ENCODE peak calls at places on chromosomes 7 and 10, in four cellular contexts. O is astrocyte of the cerebellum, H is GM20000, T is AG04449. L is an unnamed sample.

GRCh38 chr7:37081436-37081835 is 357.1 kb upstream of the AOAH start:
- DNase-seq in O (no peak), H (no peak), T (no peak), L (no peak)

GRCh38 chr10:114613237-114613979 is 44.7 kb downstream of the ABLIM1 start:
- DNase-seq in O (no peak), H (no peak), T (no peak), L (no peak)

GRCh38 chr10:119177708-119178370 is 773 bp downstream of the PRDX3 start:
- DNase-seq in O (no peak), H (no peak), T (no peak), L (no peak)

GRCh38 chr10:122225324-122225723 is 45.8 kb upstream of the BTBD16 start:
- DNase-seq in O (no peak), H (no peak), T (no peak), L (no peak)

GRCh38 chr7:20991544-20991943 is 204.9 kb upstream of the SP8 start:
- DNase-seq in O (no peak), H (no peak), T (no peak), L (no peak)

GRCh38 chr10:114061794-114062193 is 18.1 kb downstream of the ADRB1 start:
- DNase-seq in O (no peak), H (no peak), T (no peak), L (no peak)

GRCh38 chr7:45988405-45989057 is 67.5 kb upstream of the IGFBP3 start:
- DNase-seq in O (no peak), H (no peak), T (no peak), L (no peak)

GRCh38 chr7:75727881-75728592 is 10.7 kb downstream of the HIP1 start:
- DNase-seq in O (no peak), H (no peak), T (no peak), L (no peak)

GRCh38 chr10:75399461-75400162 is 2.0 kb downstream of the ZNF503 start:
- DNase-seq in O (no peak), H (peak; percentile 88), T (peak; percentile 5), L (peak; percentile 71)

GRCh38 chr10:62230344-62231138 is 38.1 kb downstream of the RTKN2 start:
- DNase-seq in O (no peak), H (no peak), T (no peak), L (no peak)

GRCh38 chr10:91389636-91390512 is 20.3 kb upstream of the HECTD2 start:
- DNase-seq in O (no peak), H (peak; percentile 50), T (no peak), L (peak; percentile 33)

GRCh38 chr7:26683277-26683676 is 181.1 kb downstream of the SKAP2 start:
- DNase-seq in O (no peak), H (no peak), T (no peak), L (no peak)

GRCh38 chr7:144728556-144728955 is 107.3 kb downstream of the TPK1 start:
- DNase-seq in O (no peak), H (no peak), T (no peak), L (no peak)

GRCh38 chr7:105673367-105674188 is 92.3 kb upstream of the EFCAB10 start:
- DNase-seq in O (no peak), H (no peak), T (no peak), L (no peak)

GRCh38 chr10:4240641-4241197 is 455.7 kb upstream of the KLF6 start:
- DNase-seq in O (peak; percentile 60), H (no peak), T (peak; percentile 84), L (no peak)

GRCh38 chr7:27781188-27781587 is 41.2 kb downstream of the TAX1BP1 start:
- DNase-seq in O (no peak), H (no peak), T (no peak), L (no peak)

GRCh38 chr10:12416396-12417090 is 67.2 kb downstream of the CAMK1D start:
- DNase-seq in O (no peak), H (no peak), T (no peak), L (no peak)

GRCh38 chr7:80136276-80137045 is 1.8 kb downstream of the GNAI1 start:
- DNase-seq in O (no peak), H (no peak), T (peak; percentile 34), L (no peak)

GRCh38 chr7:80135306-80136104 is 874 bp downstream of the GNAI1 start:
- DNase-seq in O (no peak), H (peak; percentile 41), T (no peak), L (peak; percentile 6)

GRCh38 chr7:80133361-80134104 is 1.1 kb upstream of the GNAI1 start:
- DNase-seq in O (no peak), H (no peak), T (no peak), L (no peak)

GRCh38 chr7:80134105-80134535 is 511 bp upstream of the GNAI1 start:
- DNase-seq in O (no peak), H (no peak), T (no peak), L (no peak)

DNA sequence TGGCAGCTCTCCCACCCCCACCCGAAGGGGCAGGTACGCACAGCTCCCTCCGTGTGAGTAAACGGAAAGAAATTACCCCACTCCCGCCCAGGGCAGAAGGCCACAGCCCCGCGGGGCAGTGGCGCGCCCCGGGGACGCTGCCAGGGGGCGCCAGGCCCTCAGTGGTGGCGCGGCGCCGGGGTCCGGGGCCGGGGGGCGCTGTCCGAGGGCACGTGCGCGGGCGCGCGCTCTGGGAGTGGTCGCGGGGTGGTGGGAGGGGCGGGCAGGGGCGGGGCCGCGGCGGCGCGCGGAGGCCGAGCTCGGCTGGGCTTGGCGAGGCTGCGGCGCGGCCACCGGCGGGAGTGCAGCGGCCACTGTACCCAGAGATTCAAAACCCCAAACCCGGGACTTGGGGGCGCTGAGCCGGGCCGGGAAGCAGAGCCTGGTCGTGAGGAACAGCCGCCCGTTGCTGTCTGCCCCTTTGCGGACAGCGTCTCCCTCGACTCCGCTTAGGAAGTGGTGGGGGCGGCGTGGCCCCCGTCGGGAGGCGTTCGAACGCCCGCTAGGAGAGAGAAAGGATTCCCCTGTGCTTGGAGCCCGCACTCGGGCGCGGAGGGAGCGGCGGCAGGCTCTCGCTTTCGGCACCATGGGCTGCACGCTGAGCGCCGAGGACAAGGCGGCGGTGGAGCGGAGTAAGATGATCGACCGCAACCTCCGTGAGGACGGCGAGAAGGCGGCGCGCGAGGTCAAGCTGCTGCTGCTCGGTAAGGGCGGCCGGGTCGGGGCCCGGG is at the start of gene GNAI1:
- DNase-seq in O (no peak), H (no peak), T (no peak), L (peak; percentile 13)
- TF ChIP-seq CTCF in O (peak; percentile 40), H (no peak), T (peak; percentile 37), L (no peak)

DNA sequence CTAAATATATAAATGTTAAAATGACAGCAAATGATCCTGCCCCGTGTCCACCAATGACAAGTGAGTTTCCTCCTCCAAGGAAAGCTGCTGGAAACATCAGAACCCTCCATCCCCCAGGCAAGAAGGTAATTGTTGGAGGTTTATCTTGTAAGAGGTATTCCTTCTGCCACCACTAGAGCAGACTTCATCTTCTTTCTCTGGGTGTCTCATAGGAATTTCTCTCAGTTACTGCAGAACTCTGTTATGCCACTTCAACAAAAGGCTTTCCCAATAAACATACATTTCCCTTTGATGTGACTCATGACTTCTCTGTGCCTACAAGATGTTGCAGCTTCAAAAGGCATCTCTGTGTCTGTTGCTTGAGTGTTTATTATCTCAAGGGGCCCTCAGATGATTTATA is 279.1 kb downstream of the BMPER start:
- DNase-seq in O (no peak), H (no peak), T (no peak), L (no peak)
- TF ChIP-seq CTCF in O (no peak), H (no peak), T (peak; percentile 13), L (no peak)

GRCh38 chr7:149846021-149846420 is 7.8 kb downstream of the ZNF862 start:
- DNase-seq in O (no peak), H (no peak), T (no peak), L (no peak)
- TF ChIP-seq CTCF in O (no peak), H (no peak), T (no peak), L (no peak)

GRCh38 chr10:78341953-78342614 is 308.4 kb downstream of the RPS24 start:
- DNase-seq in O (no peak), H (no peak), T (no peak), L (no peak)

GRCh38 chr10:78337016-78337415 is 303.4 kb downstream of the RPS24 start:
- DNase-seq in O (no peak), H (no peak), T (no peak), L (no peak)

GRCh38 chr10:78337646-78338391 is 304.2 kb downstream of the RPS24 start:
- DNase-seq in O (no peak), H (no peak), T (no peak), L (no peak)

GRCh38 chr10:78338717-78339116 is 305.1 kb downstream of the RPS24 start:
- DNase-seq in O (no peak), H (no peak), T (no peak), L (no peak)

DNA sequence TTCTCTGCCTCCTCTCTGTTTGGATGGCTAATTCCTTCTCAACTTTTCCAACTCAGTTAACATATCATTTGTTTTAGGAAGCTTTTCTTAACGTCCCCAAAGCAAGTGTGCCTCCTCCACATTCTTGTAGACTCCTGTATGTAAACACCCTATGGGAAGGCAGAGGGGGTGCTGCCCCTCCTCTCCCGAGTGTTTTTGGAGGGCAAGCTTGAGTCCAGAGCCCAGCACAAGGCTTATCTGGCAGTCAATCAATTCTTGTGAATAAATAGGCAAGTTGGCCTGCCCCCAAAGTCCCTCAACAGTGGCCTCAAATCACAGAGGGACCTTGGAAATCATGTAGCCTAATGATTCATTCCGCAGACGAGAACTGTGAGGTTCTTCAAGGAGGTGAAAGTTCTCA is 305.6 kb downstream of the RPS24 start:
- DNase-seq in O (no peak), H (no peak), T (no peak), L (no peak)
- TF ChIP-seq CTCF in O (no peak), H (no peak), T (no peak), L (no peak)

DNA sequence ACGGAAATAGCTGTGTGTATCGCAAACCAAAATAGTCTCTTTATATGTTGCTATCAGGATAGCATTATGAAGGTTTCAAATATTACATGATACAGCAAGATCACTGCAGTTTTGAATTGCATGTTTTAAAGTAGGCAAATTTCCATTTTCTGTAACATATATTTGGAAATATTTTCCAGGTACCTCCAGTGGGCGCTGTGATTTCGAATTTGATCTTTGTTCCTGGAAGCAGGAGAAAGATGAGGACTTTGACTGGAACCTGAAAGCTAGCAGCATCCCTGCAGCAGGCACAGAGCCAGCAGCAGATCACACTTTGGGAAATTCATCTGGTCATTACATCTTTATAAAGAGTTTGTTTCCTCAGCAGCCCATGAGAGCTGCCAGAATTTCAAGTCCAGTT is 299.0 kb downstream of the MALRD1 start:
- DNase-seq in O (no peak), H (no peak), T (no peak), L (no peak)
- TF ChIP-seq CTCF in O (peak; percentile 32), H (no peak), T (no peak), L (no peak)

DNA sequence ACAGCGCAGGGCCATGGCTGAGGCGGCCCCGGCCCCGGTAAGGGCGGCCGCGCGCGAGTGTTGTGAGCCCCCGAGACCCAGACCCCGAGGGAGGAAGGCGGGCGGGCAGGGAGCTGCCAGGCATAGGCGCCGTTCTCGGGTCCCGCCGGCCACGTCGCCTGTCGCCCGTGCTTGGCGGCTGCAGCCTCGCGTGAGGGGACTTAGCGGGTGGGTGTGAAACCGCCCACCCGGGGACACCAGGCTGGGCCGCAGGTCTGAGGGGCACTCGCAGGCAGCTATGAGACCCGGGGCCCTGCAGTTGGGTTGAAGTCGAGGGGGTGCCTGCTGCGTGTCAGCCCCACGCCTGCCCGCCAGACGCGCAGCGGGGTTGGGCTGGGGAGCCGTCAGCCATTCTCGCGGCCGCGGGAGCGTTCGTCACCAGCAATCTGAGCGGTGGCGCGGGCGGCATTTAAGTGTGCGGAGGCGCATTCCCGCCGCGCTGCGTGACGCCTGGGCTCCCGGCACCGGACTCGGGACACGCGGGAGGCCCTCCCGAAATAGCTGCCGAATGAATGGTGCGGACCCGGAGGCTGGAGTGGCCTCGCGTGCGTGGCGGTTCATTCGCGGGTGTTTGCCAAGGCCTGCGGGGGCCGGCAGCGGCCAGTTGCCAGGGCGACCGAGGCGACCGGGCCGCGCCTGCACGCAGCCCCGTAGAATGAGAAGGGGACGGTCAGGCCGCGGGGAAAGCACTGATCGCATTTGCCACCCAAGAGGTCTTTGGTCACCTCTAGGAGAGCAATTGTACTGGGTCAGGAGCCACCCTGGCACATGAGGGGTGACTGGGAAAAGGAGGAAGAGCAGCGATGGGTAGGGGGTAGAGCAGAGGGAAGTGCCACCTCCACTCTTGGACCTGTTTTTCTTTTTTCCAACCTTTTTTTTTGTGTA is 739 bp downstream of the ZNF398 start:
- DNase-seq in O (no peak), H (peak; percentile 74), T (no peak), L (peak; percentile 70)
- TF ChIP-seq CTCF in O (no peak), H (no peak), T (no peak), L (no peak)

L was measured in GM10248.